ENCODE peak calls at places on chromosome 3, in eight cellular contexts. U is hepatocyte; F is suprapubic skin; O is uterus; K is CD4-positive, CD25-positive, alpha-beta regulatory T cell; Q is adrenal gland; L is left ventricle myocardium inferior; S is MM.1S. A is an unnamed sample.
A peak's percentile ranks its signal among the peaks of the same experiment; 100 is the strongest.

GRCh38 chr3:97927699-97928098 is 44.5 kb downstream of the RIOX2 start:
- DNase-seq in S (no peak), O (no peak), L (no peak), K (no peak), F (no peak), Q (no peak), U (no peak), A (no peak)

GRCh38 chr3:150252462-150252861 is 155.6 kb upstream of the TSC22D2 start:
- DNase-seq in O (no peak), L (no peak), Q (no peak), S (no peak), K (no peak), U (no peak), F (no peak), A (no peak)

GRCh38 chr3:14435175-14436011 is 33.0 kb downstream of the SLC6A6 start:
- DNase-seq in U (no peak), O (no peak), F (no peak), K (no peak), Q (no peak), L (no peak), S (peak; percentile 48), A (no peak)

GRCh38 chr3:143707848-143708247 is 140.4 kb downstream of the SLC9A9 start:
- DNase-seq in Q (no peak), L (no peak), S (no peak), F (no peak), O (no peak), K (no peak), U (no peak), A (no peak)

GRCh38 chr3:69020857-69021256 is 7.4 kb upstream of the EOGT start:
- DNase-seq in F (no peak), K (no peak), O (no peak), S (peak; percentile 47), L (no peak), U (no peak), Q (no peak), A (no peak)

GRCh38 chr3:122077293-122078234 is 22.4 kb downstream of the CD86 start:
- DNase-seq in F (no peak), O (no peak), U (no peak), L (no peak), S (peak; percentile 47), K (no peak), Q (no peak), A (no peak)

GRCh38 chr3:43606274-43606673 is 15.5 kb downstream of the ANO10 start:
- DNase-seq in O (no peak), F (no peak), S (no peak), L (no peak), U (no peak), Q (no peak), K (no peak), A (peak; percentile 2)

GRCh38 chr3:27681249-27681748 is 40.8 kb downstream of the EOMES start:
- DNase-seq in F (no peak), U (peak; percentile 81), K (peak; percentile 71), S (peak; percentile 71), O (no peak), Q (no peak), L (no peak), A (peak; percentile 72)

GRCh38 chr3:44862221-44862637 is 517 bp downstream of the TMEM42 start:
- DNase-seq in F (no peak), U (no peak), O (peak; percentile 19), Q (no peak), K (peak; percentile 30), L (no peak), S (peak; percentile 33), A (no peak)

GRCh38 chr3:194586839-194587238 is 46.4 kb downstream of the TMEM44 start:
- DNase-seq in K (no peak), Q (no peak), F (no peak), O (no peak), S (no peak), U (no peak), L (no peak), A (no peak)

GRCh38 chr3:59818033-59818936 is 768.5 kb upstream of the CFAP20DC start:
- DNase-seq in F (peak; percentile 74), S (no peak), U (peak; percentile 52), L (peak; percentile 87), Q (peak; percentile 42), K (no peak), O (peak; percentile 83), A (no peak)

GRCh38 chr3:51949121-51949520 is 6.1 kb upstream of the GPR62 start:
- DNase-seq in K (no peak), O (no peak), S (no peak), F (no peak), U (no peak), Q (peak; percentile 8), L (no peak), A (no peak)

GRCh38 chr3:128458746-128459450 is 7.8 kb downstream of the DNAJB8 start:
- DNase-seq in S (no peak), L (no peak), U (no peak), K (no peak), Q (no peak), F (no peak), O (no peak), A (no peak)

GRCh38 chr3:57957823-57958222 is 50.4 kb upstream of the FLNB start:
- DNase-seq in L (no peak), Q (no peak), S (no peak), K (no peak), U (no peak), F (no peak), O (no peak), A (no peak)

GRCh38 chr3:158508481-158508880 is 62.5 kb upstream of the MLF1 start:
- DNase-seq in Q (no peak), S (no peak), O (no peak), U (no peak), L (no peak), K (no peak), F (no peak), A (no peak)

GRCh38 chr3:38247366-38248035 is 18.1 kb upstream of the SLC22A13 start:
- DNase-seq in U (peak; percentile 26), S (no peak), F (no peak), Q (peak; percentile 50), O (no peak), L (no peak), K (no peak), A (no peak)

DNA sequence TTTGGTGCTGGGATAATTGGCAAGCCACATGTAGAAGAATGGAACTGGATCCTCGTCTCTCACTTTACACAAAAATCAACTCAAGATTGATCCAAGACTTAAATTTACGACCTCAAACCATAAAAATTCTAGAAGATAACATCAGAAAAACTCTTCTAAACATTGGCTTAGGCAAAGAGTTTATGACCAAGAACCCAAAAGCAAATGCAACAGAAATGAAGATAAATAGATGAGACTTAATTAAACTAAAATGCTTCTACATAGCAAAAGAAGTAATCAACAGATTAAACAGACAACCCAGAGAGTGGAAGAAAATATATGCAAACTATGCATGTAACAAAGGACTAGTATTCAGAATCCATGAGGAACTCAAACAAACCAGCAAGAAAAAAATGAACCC is 80.1 kb downstream of the CLDN1 start:
- DNase-seq in L (no peak), O (no peak), S (no peak), Q (no peak), U (no peak), F (no peak), K (no peak), A (no peak)
- H3K9me3 ChIP-seq in L (peaks cover 51% of the 10 kb centered on the region), O (peaks cover 2% of the 10 kb centered on the region), S (no peaks in the 10 kb centered on the region), Q (peaks cover 5% of the 10 kb centered on the region), U (no peaks in the 10 kb centered on the region), F (peaks cover 5% of the 10 kb centered on the region), K (no peaks in the 10 kb centered on the region), A (no peaks in the 10 kb centered on the region)

GRCh38 chr3:172125053-172125452 is 85.7 kb downstream of the FNDC3B start:
- DNase-seq in O (no peak), F (no peak), K (no peak), S (no peak), L (no peak), Q (no peak), U (no peak), A (no peak)

GRCh38 chr3:172127929-172128580 is 88.7 kb downstream of the FNDC3B start:
- DNase-seq in Q (no peak), S (no peak), L (no peak), O (no peak), K (no peak), F (no peak), U (no peak), A (no peak)

GRCh38 chr3:172125963-172126403 is 86.6 kb downstream of the FNDC3B start:
- DNase-seq in K (no peak), O (peak; percentile 69), Q (peak; percentile 44), U (peak; percentile 67), F (peak; percentile 86), L (peak; percentile 68), S (no peak), A (no peak)

GRCh38 chr3:172127141-172127540 is 87.8 kb downstream of the FNDC3B start:
- DNase-seq in O (no peak), Q (no peak), L (no peak), F (no peak), U (no peak), K (no peak), S (no peak), A (no peak)

DNA sequence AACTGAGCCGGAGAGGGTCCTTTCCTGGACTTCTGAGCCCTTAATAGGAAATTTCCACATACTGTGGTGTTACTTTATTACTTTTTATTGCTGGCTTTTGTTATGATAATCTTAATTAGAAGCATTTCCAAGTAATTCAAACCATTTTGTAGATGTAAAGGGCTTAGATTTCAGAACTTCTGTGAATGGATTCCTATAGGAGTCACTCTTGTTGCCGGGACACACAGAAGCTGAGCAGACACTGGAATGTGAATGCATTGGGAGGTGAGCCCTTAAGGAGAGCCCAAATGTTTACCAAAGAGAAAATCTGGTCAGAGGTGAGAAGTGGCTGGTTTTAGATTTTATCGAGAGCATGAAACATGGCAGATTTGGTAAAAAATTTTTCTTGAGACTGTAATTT is 87.4 kb downstream of the FNDC3B start:
- DNase-seq in K (no peak), L (no peak), F (no peak), U (no peak), O (no peak), Q (no peak), S (no peak), A (peak; percentile 85)
- H3K4me1 ChIP-seq in K (peaks cover 13% of the 10 kb centered on the region), L (peaks cover 90% of the 10 kb centered on the region), F (peaks cover 58% of the 10 kb centered on the region), U (peaks cover 55% of the 10 kb centered on the region), O (peaks cover 29% of the 10 kb centered on the region), Q (peaks cover 58% of the 10 kb centered on the region), S (peaks cover 2% of the 10 kb centered on the region), A (peaks cover 32% of the 10 kb centered on the region)

DNA sequence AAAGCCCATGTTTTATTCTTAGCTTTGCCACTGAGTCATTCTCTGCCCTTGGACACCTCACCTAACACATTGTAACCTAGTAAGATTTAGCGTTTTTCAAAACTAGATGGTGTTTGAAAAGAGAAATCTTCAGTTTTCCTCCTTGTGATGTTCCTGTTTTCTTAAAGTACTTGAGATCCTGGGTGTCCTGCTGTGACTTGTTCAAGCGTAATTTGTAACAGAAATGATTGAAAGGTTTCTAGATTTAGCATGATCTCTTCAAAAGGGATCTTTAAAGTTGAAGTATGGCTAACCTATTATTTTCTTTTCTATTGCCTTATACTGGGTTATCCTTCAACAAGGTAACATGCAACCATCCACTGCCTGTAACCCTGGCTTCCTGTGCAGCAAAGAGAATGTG is 32.6 kb upstream of the SPATA16 start:
- DNase-seq in K (no peak), O (no peak), F (no peak), Q (no peak), L (no peak), U (no peak), S (no peak), A (no peak)
- H3K27me3 ChIP-seq in K (no peaks in the 10 kb centered on the region), O (no peaks in the 10 kb centered on the region), F (no peaks in the 10 kb centered on the region), Q (no peaks in the 10 kb centered on the region), L (no peaks in the 10 kb centered on the region), U (no peaks in the 10 kb centered on the region), S (no peaks in the 10 kb centered on the region), A (no peaks in the 10 kb centered on the region)

DNA sequence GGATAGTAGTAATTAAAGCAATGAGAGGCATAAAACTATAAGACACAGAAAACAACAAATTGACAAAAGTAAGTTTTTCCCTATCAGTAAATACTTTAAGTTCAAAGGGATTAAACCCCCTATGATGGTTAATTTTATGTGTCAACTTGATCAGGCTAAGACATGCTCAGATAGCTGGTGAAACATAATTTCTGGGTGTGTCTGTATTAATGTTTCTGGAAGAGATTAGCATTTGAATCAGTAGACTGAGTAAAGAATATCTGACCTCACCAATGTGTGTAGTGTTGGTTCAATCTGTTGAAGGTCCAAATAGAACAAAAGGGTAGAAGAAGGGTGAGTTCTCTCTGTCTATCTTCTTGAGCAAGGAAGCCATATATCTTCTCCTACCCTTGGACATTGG is 283.3 kb upstream of the GRM7 start:
- DNase-seq in O (no peak), L (no peak), Q (no peak), K (no peak), U (no peak), F (no peak), S (no peak), A (no peak)
- H3K9me3 ChIP-seq in O (no peaks in the 10 kb centered on the region), L (no peaks in the 10 kb centered on the region), Q (no peaks in the 10 kb centered on the region), K (peaks cover 3% of the 10 kb centered on the region), U (no peaks in the 10 kb centered on the region), F (peaks cover 4% of the 10 kb centered on the region), S (no peaks in the 10 kb centered on the region), A (no peaks in the 10 kb centered on the region)